ENCODE peak calls at places on chromosomes 3 and 15, in seven cellular contexts. D, X, T, R, H, G and C are unnamed samples.

GRCh38 chr3:151372063-151372820 is 12.3 kb downstream of the P2RY12 start:
- DNase-seq in T (no peak), D (no peak), X (no peak), R (no peak), H (no peak), G (no peak), C (no peak)

GRCh38 chr3:105398407-105398806 is 31.7 kb downstream of the ALCAM start:
- DNase-seq in T (no peak), R (no peak), D (peak), G (no peak), H (no peak), X (no peak), C (no peak)

GRCh38 chr3:87742250-87742649 is 316.6 kb downstream of the CGGBP1 start:
- DNase-seq in T (no peak), H (no peak), D (no peak), R (no peak), G (no peak), X (no peak), C (no peak)

GRCh38 chr3:197029511-197030167 is at the start of gene MELTF:
- DNase-seq in G (peak), T (no peak), D (no peak), R (peak), H (peak), X (peak), C (peak)

GRCh38 chr15:78177447-78177873 is 28.3 kb downstream of the IDH3A start:
- DNase-seq in D (no peak), R (peak), G (peak), X (no peak), H (peak), T (no peak), C (peak)

GRCh38 chr15:66706225-66706732 is 4.2 kb downstream of the SMAD6 start:
- DNase-seq in G (no peak), X (no peak), D (no peak), R (no peak), T (no peak), H (peak), C (peak)

GRCh38 chr3:36416660-36417059 is 36.4 kb downstream of the STAC start:
- DNase-seq in D (no peak), G (no peak), H (no peak), T (no peak), X (no peak), R (no peak), C (no peak)

GRCh38 chr15:40499931-40500330 is 29.1 kb downstream of the CHST14 start:
- DNase-seq in G (no peak), R (no peak), D (no peak), H (no peak), T (no peak), X (no peak), C (no peak)

GRCh38 chr15:69783211-69783610 is 314.5 kb downstream of the TLE3 start:
- DNase-seq in T (no peak), G (no peak), H (no peak), X (no peak), R (no peak), D (peak), C (no peak)

GRCh38 chr3:125128861-125129501 is 73.2 kb upstream of the HEG1 start:
- DNase-seq in H (no peak), G (no peak), R (peak), T (peak), D (no peak), X (peak), C (no peak)

GRCh38 chr3:23672628-23673027 is 133.1 kb upstream of the UBE2E1 start:
- DNase-seq in R (no peak), H (no peak), X (no peak), G (no peak), D (no peak), T (no peak), C (no peak)

GRCh38 chr15:69090197-69090948 is 70.1 kb upstream of the GLCE start:
- DNase-seq in T (no peak), G (no peak), X (no peak), R (no peak), D (peak), H (no peak), C (peak)